ENCODE peak calls at places on chromosomes 16 and 17, in nine cellular contexts. Q, U, N, B, H, F, S, K and D are unnamed samples.

GRCh38 chr17:63178530-63178929 is 212.5 kb downstream of the TANC2 start:
- DNase-seq in Q (no peak), U (no peak), N (no peak), B (no peak), H (peak; percentile 85), F (peak; percentile 67), S (no peak), K (no peak), D (no peak)

GRCh38 chr16:66007717-66008116 is 358.8 kb upstream of the CDH5 start:
- DNase-seq in Q (no peak), U (no peak), N (no peak), B (no peak), H (peak; percentile 60), F (peak; percentile 95), S (no peak), K (no peak), D (no peak)

GRCh38 chr17:81040791-81041337 is 5.9 kb downstream of the BAIAP2 start:
- DNase-seq in Q (no peak), U (no peak), N (no peak), B (peak; percentile 37), H (peak; percentile 53), F (peak; percentile 49), S (no peak), K (peak; percentile 52), D (no peak)

GRCh38 chr17:41579484-41580243 is 7.0 kb downstream of the KRT14 start:
- DNase-seq in Q (peak; percentile 50), U (peak; percentile 92), N (peak; percentile 19), B (peak; percentile 85), H (peak; percentile 89), F (peak; percentile 55), S (peak; percentile 59), K (peak; percentile 65), D (peak; percentile 57)

GRCh38 chr17:13642188-13642587 is 40.5 kb upstream of the HS3ST3A1 start:
- DNase-seq in Q (no peak), U (no peak), N (no peak), B (no peak), H (no peak), F (no peak), S (no peak), K (no peak), D (no peak)

GRCh38 chr17:54941285-54941684 is 27.2 kb downstream of the COX11 start:
- DNase-seq in Q (no peak), U (no peak), N (no peak), B (no peak), H (no peak), F (no peak), S (no peak), K (no peak), D (no peak)

GRCh38 chr17:6303664-6304063 is 131.3 kb downstream of the AIPL1 start:
- DNase-seq in Q (peak; percentile 16), U (no peak), N (no peak), B (no peak), H (no peak), F (peak; percentile 33), S (no peak), K (peak; percentile 29), D (no peak)

GRCh38 chr17:63988741-63989621 is 9.2 kb upstream of the PRR29 start:
- DNase-seq in Q (no peak), U (no peak), N (no peak), B (no peak), H (no peak), F (no peak), S (no peak), K (no peak), D (no peak)

GRCh38 chr16:25110392-25110947 is 1.1 kb upstream of the LCMT1 start:
- DNase-seq in Q (no peak), U (no peak), N (no peak), B (no peak), H (no peak), F (no peak), S (no peak), K (peak; percentile 78), D (no peak)

GRCh38 chr16:67560827-67561342 is 1.4 kb upstream of the CTCF start:
- DNase-seq in Q (no peak), U (no peak), N (no peak), B (no peak), H (no peak), F (no peak), S (no peak), K (no peak), D (no peak)

GRCh38 chr17:76948726-76949342 is 80.6 kb downstream of the MGAT5B start:
- DNase-seq in Q (no peak), U (no peak), N (no peak), B (no peak), H (no peak), F (no peak), S (no peak), K (no peak), D (no peak)

GRCh38 chr17:50476545-50477315 is 1.9 kb upstream of the RSAD1 start:
- DNase-seq in Q (no peak), U (no peak), N (no peak), B (peak; percentile 58), H (no peak), F (no peak), S (no peak), K (no peak), D (no peak)

GRCh38 chr16:71626858-71627213 is 852 bp downstream of the MARVELD3 start:
- DNase-seq in Q (no peak), U (peak; percentile 66), N (no peak), B (no peak), H (no peak), F (no peak), S (no peak), K (no peak), D (no peak)

GRCh38 chr17:378068-378467 is 25.5 kb upstream of the RPH3AL start:
- DNase-seq in Q (no peak), U (no peak), N (no peak), B (no peak), H (no peak), F (no peak), S (no peak), K (no peak), D (no peak)

GRCh38 chr16:64627781-64628180 is 494.1 kb downstream of the CDH11 start:
- DNase-seq in Q (peak; percentile 65), U (no peak), N (no peak), B (no peak), H (no peak), F (no peak), S (no peak), K (no peak), D (no peak)

GRCh38 chr17:64728041-64728695 is 66.1 kb upstream of the SMURF2 start:
- DNase-seq in Q (no peak), U (no peak), N (no peak), B (no peak), H (peak; percentile 83), F (no peak), S (no peak), K (no peak), D (no peak)

DNA sequence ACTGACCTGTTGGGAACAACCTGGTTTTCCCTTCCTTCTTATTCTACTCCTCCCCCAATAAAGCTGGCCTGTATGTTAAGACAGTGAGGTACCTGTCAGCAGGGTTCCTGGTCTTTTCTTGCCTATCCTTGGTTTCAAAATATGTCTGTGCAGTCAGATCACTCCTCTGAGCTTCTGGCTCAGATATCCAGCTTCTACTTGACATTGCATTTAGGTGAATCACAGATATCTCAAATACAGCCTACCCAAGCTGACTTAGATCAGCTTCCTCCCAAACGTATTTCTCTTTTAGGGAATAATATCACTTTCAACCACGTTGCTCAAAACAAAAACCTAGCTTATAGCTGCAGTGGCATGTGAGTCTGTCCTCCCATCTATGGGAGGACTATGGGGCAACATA is 48.7 kb downstream of the TEX14 start:
- DNase-seq in Q (no peak), U (no peak), N (no peak), B (no peak), H (peak; percentile 44), F (peak; percentile 88), S (no peak), K (no peak), D (no peak)
- H3K27ac ChIP-seq in Q (no peak overlapping the region), U (no peak overlapping the region), N (no peak overlapping the region), B (no peak overlapping the region), H (no peak overlapping the region), F (no peak overlapping the region), S (no peak overlapping the region), K (no peak overlapping the region), D (no peak overlapping the region)

GRCh38 chr17:1612400-1612799 is 16.2 kb downstream of the SLC43A2 start:
- DNase-seq in Q (no peak), U (no peak), N (no peak), B (no peak), H (no peak), F (no peak), S (no peak), K (no peak), D (no peak)
- H3K27ac ChIP-seq in Q (peak overlapping the region; percentile 7), U (no peak overlapping the region), N (no peak overlapping the region), B (no peak overlapping the region), H (no peak overlapping the region), F (no peak overlapping the region), S (no peak overlapping the region), K (no peak overlapping the region), D (peak overlapping the region; percentile 17)

GRCh38 chr17:46026815-46027125 is 27.7 kb downstream of the STH start:
- DNase-seq in Q (no peak), U (no peak), N (no peak), B (no peak), H (no peak), F (no peak), S (no peak), K (no peak), D (no peak)
- H3K27ac ChIP-seq in Q (no peak overlapping the region), U (peak overlapping the region; percentile 72), N (no peak overlapping the region), B (no peak overlapping the region), H (no peak overlapping the region), F (no peak overlapping the region), S (no peak overlapping the region), K (no peak overlapping the region), D (no peak overlapping the region)

DNA sequence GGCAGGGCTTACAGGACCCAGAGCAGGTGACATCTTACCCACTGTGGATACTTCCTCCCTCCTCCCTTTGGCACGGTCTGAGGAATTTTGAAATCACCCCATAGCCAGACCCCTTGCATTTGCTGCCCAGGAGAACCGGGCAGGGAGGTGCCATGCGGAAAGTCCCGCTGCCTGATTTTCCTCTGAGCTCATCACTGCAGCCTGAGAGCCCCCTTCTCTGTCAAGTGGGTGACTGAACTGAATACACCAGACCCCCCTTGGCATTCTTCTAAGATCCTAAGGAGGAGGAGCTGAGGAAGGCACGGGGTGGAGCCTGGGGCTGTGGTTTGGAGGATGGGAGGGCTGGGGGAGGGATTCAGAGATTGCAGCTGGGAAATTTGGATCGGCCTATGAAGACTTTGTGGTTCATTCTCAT is 173.4 kb downstream of the RAB11FIP4 start:
- DNase-seq in Q (no peak), U (peak; percentile 41), N (no peak), B (no peak), H (peak; percentile 38), F (peak; percentile 85), S (no peak), K (no peak), D (no peak)
- H3K27ac ChIP-seq in Q (no peak overlapping the region), U (peak overlapping the region; percentile 56), N (no peak overlapping the region), B (no peak overlapping the region), H (no peak overlapping the region), F (peak overlapping the region; percentile 18), S (peak overlapping the region; percentile 44), K (no peak overlapping the region), D (peak overlapping the region; percentile 40)

DNA sequence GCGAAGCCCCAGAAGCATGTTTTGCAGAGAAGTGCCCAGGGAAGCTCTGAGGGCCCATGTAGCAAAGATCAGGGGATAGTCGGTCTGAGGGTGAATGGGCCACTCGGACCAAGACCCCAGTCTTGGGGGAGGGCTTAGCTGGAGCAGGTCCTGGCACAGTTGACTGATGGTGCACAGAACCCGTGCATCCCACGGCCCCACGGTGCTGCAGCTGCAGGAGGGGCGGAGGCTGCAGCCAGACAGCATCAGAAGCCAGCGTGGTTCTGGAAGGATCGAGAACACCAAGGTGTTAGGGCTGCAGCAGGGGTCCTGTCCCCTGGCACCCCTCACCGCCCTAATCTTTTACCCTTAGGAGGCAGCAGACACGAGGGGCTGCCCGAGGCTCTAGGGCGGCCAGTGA is 6.5 kb upstream of the MC1R start:
- DNase-seq in Q (no peak), U (no peak), N (no peak), B (no peak), H (no peak), F (no peak), S (no peak), K (no peak), D (no peak)
- H3K27ac ChIP-seq in Q (no peak overlapping the region), U (no peak overlapping the region), N (no peak overlapping the region), B (no peak overlapping the region), H (no peak overlapping the region), F (no peak overlapping the region), S (no peak overlapping the region), K (no peak overlapping the region), D (no peak overlapping the region)